ENCODE peak calls at places on chromosomes 4 and X, in six cellular contexts. F is tibial artery; X is stimulated activated naive B cell treated with anti-CD40 and anti-IgM and Interleukin-4, amounts not matched to agents 10 μg/mL and 1 μg/mL and 100 μg/mL, for 72 hours; E is H9; H is left ventricle myocardium superior; A is stimulated activated CD4-positive, alpha-beta T cell treated with anti-CD3 and anti-CD28 coated beads, Interleukin-1b, Interleukin-23, amount 100 ng/mL, for 48 hours. Z is an unnamed sample.

GRCh38 chrX:7390446-7390845 is 242.5 kb upstream of the PUDP start:
- DNase-seq in F (no peak), X (no peak), E (no peak), H (no peak), A (no peak), Z (no peak)

GRCh38 chrX:15853586-15854079 is 980 bp downstream of the AP1S2 start:
- DNase-seq in F (no peak), X (no peak), E (no peak), H (no peak), A (no peak), Z (peak)

GRCh38 chr4:145545538-145546224 is 64.0 kb downstream of the SMAD1 start:
- DNase-seq in F (no peak), X (no peak), E (no peak), H (no peak), A (no peak), Z (no peak)

GRCh38 chr4:182917182-182918043 is at the start of gene DCTD:
- DNase-seq in F (peak), X (peak), E (peak), H (peak), A (peak), Z (peak)

GRCh38 chr4:147994076-147994475 is 262.2 kb downstream of the ARHGAP10 start:
- DNase-seq in F (no peak), X (no peak), E (no peak), H (no peak), A (no peak), Z (no peak)

GRCh38 chrX:97909245-97909644 is 1025.5 kb downstream of the RPA4 start:
- DNase-seq in F (no peak), X (no peak), E (no peak), H (no peak), A (no peak), Z (no peak)

GRCh38 chr4:11973270-11973669 is 544.6 kb upstream of the HS3ST1 start:
- DNase-seq in F (no peak), X (no peak), E (no peak), H (no peak), A (no peak), Z (no peak)

GRCh38 chr4:15920723-15921591 is 17.6 kb downstream of the FGFBP1 start:
- DNase-seq in F (peak), X (no peak), E (no peak), H (no peak), A (peak), Z (peak)

GRCh38 chr4:37615720-37616063 is 70.5 kb downstream of the RELL1 start:
- DNase-seq in F (no peak), X (no peak), E (no peak), H (no peak), A (no peak), Z (no peak)